ENCODE peak calls at places on chromosomes 4 and X, in nine cellular contexts. V, S, K, A, L, Y, P, R and I are unnamed samples.

GRCh38 chr4:23789765-23790164 is 100.1 kb downstream of the PPARGC1A start:
- DNase-seq in P (no peak), A (no peak), R (peak; percentile 51), S (no peak), V (no peak), K (no peak), Y (peak; percentile 38), L (no peak), I (no peak)

GRCh38 chr4:36079666-36080065 is 164.6 kb downstream of the ARAP2 start:
- DNase-seq in Y (no peak), P (no peak), A (no peak), L (no peak), V (no peak), K (no peak), S (no peak), R (no peak), I (no peak)

GRCh38 chr4:168384437-168385141 is 66.0 kb upstream of the DDX60 start:
- DNase-seq in V (no peak), L (no peak), A (no peak), P (no peak), R (peak; percentile 11), Y (no peak), S (no peak), K (no peak), I (no peak)

GRCh38 chr4:159111417-159111816 is 8.5 kb downstream of the RAPGEF2 start:
- DNase-seq in V (no peak), P (no peak), K (no peak), Y (no peak), R (no peak), S (no peak), L (no peak), A (no peak), I (no peak)

GRCh38 chr4:154329268-154329858 is 162.2 kb downstream of the DCHS2 start:
- DNase-seq in V (no peak), K (no peak), A (no peak), Y (no peak), S (no peak), L (no peak), P (no peak), R (no peak), I (no peak)

GRCh38 chr4:145907363-145907762 is 31.3 kb downstream of the ZNF827 start:
- DNase-seq in P (no peak), A (no peak), L (no peak), Y (no peak), R (no peak), V (no peak), K (no peak), S (no peak), I (no peak)

GRCh38 chr4:7827566-7827965 is 112.1 kb downstream of the AFAP1 start:
- DNase-seq in V (no peak), S (no peak), P (no peak), A (no peak), R (no peak), Y (no peak), K (no peak), L (no peak), I (no peak)

GRCh38 chr4:170089743-170090666 is at the start of gene AADAT:
- DNase-seq in P (peak; percentile 56), S (no peak), A (peak; percentile 72), K (no peak), Y (peak; percentile 89), V (no peak), L (peak; percentile 62), R (peak; percentile 70), I (peak; percentile 77)

GRCh38 chr4:1206299-1207156 is 34.1 kb upstream of the SPON2 start:
- DNase-seq in S (no peak), P (no peak), K (no peak), A (peak; percentile 4), R (no peak), V (no peak), Y (no peak), L (peak; percentile 55), I (peak; percentile 21)

GRCh38 chr4:73870260-73870659 is 1.1 kb downstream of the CXCL1 start:
- DNase-seq in R (no peak), V (no peak), Y (no peak), A (no peak), S (no peak), L (no peak), K (no peak), P (no peak), I (no peak)

GRCh38 chrX:17500145-17500579 is 125.2 kb downstream of the NHS start:
- DNase-seq in P (no peak), K (no peak), A (no peak), S (no peak), Y (no peak), R (peak; percentile 33), L (no peak), V (no peak), I (no peak)

GRCh38 chrX:154714925-154715324 is 36.0 kb downstream of the GAB3 start:
- DNase-seq in Y (peak; percentile 23), A (no peak), R (peak; percentile 35), V (peak; percentile 20), P (no peak), K (peak; percentile 31), S (no peak), L (peak; percentile 75), I (no peak)

GRCh38 chrX:19670854-19671620 is 155.7 kb upstream of the MAP3K15 start:
- DNase-seq in A (peak; percentile 13), L (no peak), R (peak; percentile 84), K (no peak), Y (peak; percentile 34), S (no peak), P (no peak), V (no peak), I (no peak)

GRCh38 chr4:144903953-144904711 is 193.9 kb downstream of the ANAPC10 start:
- DNase-seq in K (no peak), P (no peak), R (no peak), Y (no peak), L (no peak), S (no peak), V (no peak), A (no peak), I (no peak)

GRCh38 chr4:140450352-140450751 is 22.9 kb upstream of the CLGN start:
- DNase-seq in P (no peak), S (no peak), R (no peak), K (no peak), V (no peak), Y (no peak), A (no peak), L (no peak), I (no peak)

GRCh38 chr4:73329300-73329699 is 70.7 kb upstream of the ANKRD17 start:
- DNase-seq in Y (no peak), V (no peak), R (no peak), L (no peak), P (no peak), K (no peak), S (no peak), A (no peak), I (no peak)

GRCh38 chr4:171049380-171049779 is 763.8 kb upstream of the GALNTL6 start:
- DNase-seq in P (no peak), Y (no peak), L (no peak), R (no peak), S (no peak), A (no peak), V (no peak), K (no peak), I (no peak)

GRCh38 chr4:154490261-154490588 is 1.4 kb downstream of the DCHS2 start:
- DNase-seq in Y (no peak), R (no peak), A (no peak), L (no peak), S (no peak), V (no peak), K (no peak), P (no peak), I (no peak)

GRCh38 chr4:77104405-77105292 is 28.9 kb upstream of the CCNI start:
- DNase-seq in S (no peak), L (no peak), R (peak; percentile 6), Y (no peak), V (no peak), A (no peak), K (no peak), P (peak; percentile 31), I (no peak)

GRCh38 chrX:14497184-14497666 is 32.1 kb upstream of the GLRA2 start:
- DNase-seq in V (no peak), L (no peak), A (no peak), S (no peak), Y (no peak), R (no peak), P (no peak), K (no peak), I (no peak)

GRCh38 chrX:34849371-34849770 is 93.2 kb upstream of the FAM47B start:
- DNase-seq in A (no peak), R (no peak), Y (no peak), P (no peak), K (no peak), S (no peak), V (no peak), L (no peak), I (no peak)

GRCh38 chr4:68326146-68326545 is 23.7 kb downstream of the YTHDC1 start:
- DNase-seq in S (no peak), L (no peak), R (no peak), A (no peak), V (no peak), K (no peak), Y (no peak), P (no peak), I (no peak)

GRCh38 chr4:48194986-48195773 is 61.1 kb upstream of the TXK start:
- DNase-seq in Y (no peak), S (no peak), V (no peak), K (no peak), R (no peak), A (no peak), L (no peak), P (no peak), I (no peak)

GRCh38 chrX:151982217-151982616 is 7.7 kb upstream of the GABRE start:
- DNase-seq in Y (no peak), L (no peak), V (no peak), R (peak; percentile 70), P (no peak), S (no peak), A (no peak), K (no peak), I (no peak)

GRCh38 chrX:133923113-133923512 is 62.3 kb downstream of the GPC3 start:
- DNase-seq in V (no peak), L (no peak), Y (no peak), R (peak; percentile 2), P (no peak), S (no peak), K (no peak), A (no peak), I (no peak)